ENCODE peak calls at places on chromosomes 2 and 18, in five cellular contexts. One of them, this sample, is unnamed.

GRCh38 chr18:9796933-9797549 is 88.7 kb upstream of the TXNDC2 start:
- DNase-seq in GM12891: no peak
- DNase-seq in pulmonary artery endothelial cell: no peak
- DNase-seq in C1 segment of cervical spinal cord: no peak
- DNase-seq in activated naive CD4-positive, alpha-beta T cell treated with anti-CD3 and anti-CD28 coated beads, Interleukin-2, amount 10 ng/mL, durations not matched to agents 7 days and 5 days: no peak
- DNase-seq in this sample: no peak

GRCh38 chr2:102514061-102514785 is 41.2 kb downstream of the SLC9A4 start:
- DNase-seq in GM12891: no peak
- DNase-seq in pulmonary artery endothelial cell: peak
- DNase-seq in C1 segment of cervical spinal cord: no peak
- DNase-seq in activated naive CD4-positive, alpha-beta T cell treated with anti-CD3 and anti-CD28 coated beads, Interleukin-2, amount 10 ng/mL, durations not matched to agents 7 days and 5 days: no peak
- DNase-seq in this sample: no peak

GRCh38 chr18:77766421-77766820 is 516.8 kb downstream of the GALR1 start:
- DNase-seq in GM12891: no peak
- DNase-seq in pulmonary artery endothelial cell: no peak
- DNase-seq in C1 segment of cervical spinal cord: no peak
- DNase-seq in activated naive CD4-positive, alpha-beta T cell treated with anti-CD3 and anti-CD28 coated beads, Interleukin-2, amount 10 ng/mL, durations not matched to agents 7 days and 5 days: no peak
- DNase-seq in this sample: no peak

GRCh38 chr2:59034791-59035190 is 793.7 kb upstream of the FANCL start:
- DNase-seq in GM12891: no peak
- DNase-seq in pulmonary artery endothelial cell: no peak
- DNase-seq in C1 segment of cervical spinal cord: no peak
- DNase-seq in activated naive CD4-positive, alpha-beta T cell treated with anti-CD3 and anti-CD28 coated beads, Interleukin-2, amount 10 ng/mL, durations not matched to agents 7 days and 5 days: no peak
- DNase-seq in this sample: no peak

GRCh38 chr2:68907923-68908253 is 36.7 kb upstream of the BMP10 start:
- DNase-seq in GM12891: no peak
- DNase-seq in pulmonary artery endothelial cell: no peak
- DNase-seq in C1 segment of cervical spinal cord: no peak
- DNase-seq in activated naive CD4-positive, alpha-beta T cell treated with anti-CD3 and anti-CD28 coated beads, Interleukin-2, amount 10 ng/mL, durations not matched to agents 7 days and 5 days: no peak
- DNase-seq in this sample: no peak

GRCh38 chr2:100197643-100198153 is 55.3 kb upstream of the AFF3 start:
- DNase-seq in GM12891: no peak
- DNase-seq in pulmonary artery endothelial cell: no peak
- DNase-seq in C1 segment of cervical spinal cord: no peak
- DNase-seq in activated naive CD4-positive, alpha-beta T cell treated with anti-CD3 and anti-CD28 coated beads, Interleukin-2, amount 10 ng/mL, durations not matched to agents 7 days and 5 days: no peak
- DNase-seq in this sample: no peak

GRCh38 chr2:18836436-18836835 is 247.1 kb upstream of the NT5C1B start:
- DNase-seq in GM12891: no peak
- DNase-seq in pulmonary artery endothelial cell: no peak
- DNase-seq in C1 segment of cervical spinal cord: no peak
- DNase-seq in activated naive CD4-positive, alpha-beta T cell treated with anti-CD3 and anti-CD28 coated beads, Interleukin-2, amount 10 ng/mL, durations not matched to agents 7 days and 5 days: no peak
- DNase-seq in this sample: no peak

GRCh38 chr2:96181529-96181928 is 27.1 kb downstream of the STARD7 start:
- DNase-seq in GM12891: no peak
- DNase-seq in pulmonary artery endothelial cell: no peak
- DNase-seq in C1 segment of cervical spinal cord: no peak
- DNase-seq in activated naive CD4-positive, alpha-beta T cell treated with anti-CD3 and anti-CD28 coated beads, Interleukin-2, amount 10 ng/mL, durations not matched to agents 7 days and 5 days: no peak
- DNase-seq in this sample: no peak

GRCh38 chr2:164514491-164514890 is 106.8 kb downstream of the GRB14 start:
- DNase-seq in GM12891: no peak
- DNase-seq in pulmonary artery endothelial cell: no peak
- DNase-seq in C1 segment of cervical spinal cord: no peak
- DNase-seq in activated naive CD4-positive, alpha-beta T cell treated with anti-CD3 and anti-CD28 coated beads, Interleukin-2, amount 10 ng/mL, durations not matched to agents 7 days and 5 days: no peak
- DNase-seq in this sample: no peak

GRCh38 chr2:150495993-150496627 is 8.6 kb upstream of the RND3 start:
- DNase-seq in GM12891: no peak
- DNase-seq in pulmonary artery endothelial cell: no peak
- DNase-seq in C1 segment of cervical spinal cord: no peak
- DNase-seq in activated naive CD4-positive, alpha-beta T cell treated with anti-CD3 and anti-CD28 coated beads, Interleukin-2, amount 10 ng/mL, durations not matched to agents 7 days and 5 days: no peak
- DNase-seq in this sample: no peak

GRCh38 chr2:73033142-73033765 is 38.3 kb downstream of the SFXN5 start:
- DNase-seq in GM12891: no peak
- DNase-seq in pulmonary artery endothelial cell: no peak
- DNase-seq in C1 segment of cervical spinal cord: no peak
- DNase-seq in activated naive CD4-positive, alpha-beta T cell treated with anti-CD3 and anti-CD28 coated beads, Interleukin-2, amount 10 ng/mL, durations not matched to agents 7 days and 5 days: no peak
- DNase-seq in this sample: no peak

GRCh38 chr2:30380824-30381223 is 66.2 kb upstream of the LCLAT1 start:
- DNase-seq in GM12891: no peak
- DNase-seq in pulmonary artery endothelial cell: no peak
- DNase-seq in C1 segment of cervical spinal cord: no peak
- DNase-seq in activated naive CD4-positive, alpha-beta T cell treated with anti-CD3 and anti-CD28 coated beads, Interleukin-2, amount 10 ng/mL, durations not matched to agents 7 days and 5 days: no peak
- DNase-seq in this sample: no peak

GRCh38 chr18:77361382-77361781 is 111.7 kb downstream of the GALR1 start:
- DNase-seq in GM12891: no peak
- DNase-seq in pulmonary artery endothelial cell: no peak
- DNase-seq in C1 segment of cervical spinal cord: no peak
- DNase-seq in activated naive CD4-positive, alpha-beta T cell treated with anti-CD3 and anti-CD28 coated beads, Interleukin-2, amount 10 ng/mL, durations not matched to agents 7 days and 5 days: no peak
- DNase-seq in this sample: no peak

GRCh38 chr2:191618046-191618788 is 59.7 kb upstream of the NABP1 start:
- DNase-seq in GM12891: no peak
- DNase-seq in pulmonary artery endothelial cell: no peak
- DNase-seq in C1 segment of cervical spinal cord: no peak
- DNase-seq in activated naive CD4-positive, alpha-beta T cell treated with anti-CD3 and anti-CD28 coated beads, Interleukin-2, amount 10 ng/mL, durations not matched to agents 7 days and 5 days: no peak
- DNase-seq in this sample: no peak

GRCh38 chr2:203681978-203682377 is 24.5 kb upstream of the CD28 start:
- DNase-seq in GM12891: no peak
- DNase-seq in pulmonary artery endothelial cell: no peak
- DNase-seq in C1 segment of cervical spinal cord: no peak
- DNase-seq in activated naive CD4-positive, alpha-beta T cell treated with anti-CD3 and anti-CD28 coated beads, Interleukin-2, amount 10 ng/mL, durations not matched to agents 7 days and 5 days: no peak
- DNase-seq in this sample: no peak